ENCODE peak calls at places on chromosomes 3 and 15, in four cellular contexts. One of them, this sample, is unnamed.

GRCh38 chr3:131535596-131535995 is 32.8 kb upstream of the MRPL3 start:
- DNase-seq in IMR-90: peak; percentile 38
- DNase-seq in HepG2: no peak
- DNase-seq in K562: no peak
- DNase-seq in this sample: no peak

GRCh38 chr3:106425021-106425420 is 556.2 kb upstream of the CBLB start:
- DNase-seq in K562: no peak
- DNase-seq in HepG2: no peak
- DNase-seq in IMR-90: peak; percentile 81
- DNase-seq in this sample: no peak

GRCh38 chr3:101043687-101044078 is 50.5 kb upstream of the ABI3BP start:
- DNase-seq in K562: no peak
- DNase-seq in IMR-90: no peak
- DNase-seq in HepG2: no peak
- DNase-seq in this sample: no peak

GRCh38 chr3:43217633-43218032 is 68.7 kb upstream of the SNRK start:
- DNase-seq in K562: no peak
- DNase-seq in IMR-90: peak; percentile 52
- DNase-seq in HepG2: no peak
- DNase-seq in this sample: no peak

GRCh38 chr15:23629234-23629805 is 18.3 kb downstream of the MAGEL2 start:
- DNase-seq in K562: peak; percentile 10
- DNase-seq in IMR-90: no peak
- DNase-seq in HepG2: no peak
- DNase-seq in this sample: no peak

GRCh38 chr15:67253517-67254237 is 784 bp downstream of the AAGAB start:
- DNase-seq in IMR-90: peak; percentile 31
- DNase-seq in K562: peak; percentile 10
- DNase-seq in HepG2: no peak
- DNase-seq in this sample: no peak

GRCh38 chr3:136889947-136890346 is 27.9 kb downstream of the NCK1 start:
- DNase-seq in K562: no peak
- DNase-seq in IMR-90: no peak
- DNase-seq in HepG2: no peak
- DNase-seq in this sample: no peak

GRCh38 chr3:39911465-39912309 is 102.3 kb downstream of the MYRIP start:
- DNase-seq in K562: no peak
- DNase-seq in IMR-90: no peak
- DNase-seq in HepG2: peak; percentile 23
- DNase-seq in this sample: no peak

GRCh38 chr3:155079795-155080546 is at the start of gene MME:
- DNase-seq in HepG2: no peak
- DNase-seq in K562: peak; percentile 23
- DNase-seq in IMR-90: peak; percentile 73
- DNase-seq in this sample: no peak

GRCh38 chr3:81554348-81554747 is 207.1 kb downstream of the GBE1 start:
- DNase-seq in HepG2: peak; percentile 43
- DNase-seq in IMR-90: peak; percentile 82
- DNase-seq in K562: no peak
- DNase-seq in this sample: no peak

GRCh38 chr3:114234739-114235138 is 2.6 kb downstream of the ZNF80 start:
- DNase-seq in IMR-90: no peak
- DNase-seq in HepG2: no peak
- DNase-seq in K562: no peak
- DNase-seq in this sample: no peak

GRCh38 chr3:196202516-196202970 is 8.7 kb downstream of the ZDHHC19 start:
- DNase-seq in HepG2: peak; percentile 46
- DNase-seq in K562: no peak
- DNase-seq in IMR-90: peak; percentile 32
- DNase-seq in this sample: no peak

GRCh38 chr3:97974996-97975395 is 2.8 kb upstream of the RIOX2 start:
- DNase-seq in K562: no peak
- DNase-seq in IMR-90: no peak
- DNase-seq in HepG2: no peak
- DNase-seq in this sample: no peak

GRCh38 chr3:186849392-186849975 is 7.0 kb downstream of the ADIPOQ start:
- DNase-seq in IMR-90: peak; percentile 38
- DNase-seq in HepG2: peak; percentile 67
- DNase-seq in K562: peak; percentile 61
- DNase-seq in this sample: peak; percentile 42

GRCh38 chr15:50774450-50774849 is 8.9 kb upstream of the SPPL2A start:
- DNase-seq in K562: no peak
- DNase-seq in HepG2: no peak
- DNase-seq in IMR-90: peak; percentile 58
- DNase-seq in this sample: no peak

GRCh38 chr15:36075333-36075732 is 504.1 kb upstream of the CDIN1 start:
- DNase-seq in HepG2: no peak
- DNase-seq in IMR-90: peak; percentile 30
- DNase-seq in K562: no peak
- DNase-seq in this sample: no peak

GRCh38 chr15:75347222-75348033 is 589 bp downstream of the NEIL1 start:
- DNase-seq in HepG2: no peak
- DNase-seq in K562: peak; percentile 57
- DNase-seq in IMR-90: no peak
- DNase-seq in this sample: no peak

GRCh38 chr15:87736401-87736800 is 520.1 kb downstream of the NTRK3 start:
- DNase-seq in K562: no peak
- DNase-seq in HepG2: no peak
- DNase-seq in IMR-90: peak; percentile 76
- DNase-seq in this sample: no peak

GRCh38 chr3:45760878-45761711 is 35.2 kb downstream of the SLC6A20 start:
- DNase-seq in IMR-90: peak; percentile 76
- DNase-seq in HepG2: peak; percentile 39
- DNase-seq in K562: peak; percentile 71
- DNase-seq in this sample: peak; percentile 71

GRCh38 chr3:189108032-189108431 is 63.7 kb upstream of the TPRG1 start:
- DNase-seq in K562: no peak
- DNase-seq in HepG2: no peak
- DNase-seq in IMR-90: no peak
- DNase-seq in this sample: no peak

GRCh38 chr3:112803472-112803871 is 43.2 kb downstream of the CD200R1L start:
- DNase-seq in HepG2: no peak
- DNase-seq in IMR-90: no peak
- DNase-seq in K562: no peak
- DNase-seq in this sample: no peak

GRCh38 chr3:129226374-129226773 is 23.0 kb upstream of the COPG1 start:
- DNase-seq in K562: peak; percentile 75
- DNase-seq in HepG2: no peak
- DNase-seq in IMR-90: peak; percentile 95
- DNase-seq in this sample: peak; percentile 71

GRCh38 chr3:166685246-166685645 is 694.9 kb downstream of the ZBBX start:
- DNase-seq in HepG2: no peak
- DNase-seq in IMR-90: no peak
- DNase-seq in K562: no peak
- DNase-seq in this sample: no peak

GRCh38 chr3:36941162-36941561 is 3.7 kb downstream of the TRANK1 start:
- DNase-seq in HepG2: no peak
- DNase-seq in IMR-90: no peak
- DNase-seq in K562: no peak
- DNase-seq in this sample: no peak

GRCh38 chr3:53188720-53189119 is 27.7 kb downstream of the PRKCD start:
- DNase-seq in K562: no peak
- DNase-seq in HepG2: no peak
- DNase-seq in IMR-90: no peak
- DNase-seq in this sample: no peak

GRCh38 chr15:53323197-53323596 is 436.3 kb downstream of the WDR72 start:
- DNase-seq in K562: no peak
- DNase-seq in HepG2: no peak
- DNase-seq in IMR-90: no peak
- DNase-seq in this sample: no peak

GRCh38 chr3:111594205-111594604 is 941 bp downstream of the ZBED2 start:
- DNase-seq in HepG2: no peak
- DNase-seq in IMR-90: peak; percentile 91
- DNase-seq in K562: no peak
- DNase-seq in this sample: peak; percentile 40

GRCh38 chr3:63864008-63864871 is 573 bp downstream of the ATXN7 start:
- DNase-seq in K562: peak; percentile 32
- DNase-seq in IMR-90: no peak
- DNase-seq in HepG2: no peak
- DNase-seq in this sample: peak; percentile 13

GRCh38 chr15:79779739-79780138 is 117.1 kb downstream of the MTHFS start:
- DNase-seq in IMR-90: no peak
- DNase-seq in K562: no peak
- DNase-seq in HepG2: no peak
- DNase-seq in this sample: no peak

GRCh38 chr3:5384557-5384956 is 197.1 kb downstream of the EDEM1 start:
- DNase-seq in K562: no peak
- DNase-seq in IMR-90: no peak
- DNase-seq in HepG2: no peak
- DNase-seq in this sample: no peak

DNA sequence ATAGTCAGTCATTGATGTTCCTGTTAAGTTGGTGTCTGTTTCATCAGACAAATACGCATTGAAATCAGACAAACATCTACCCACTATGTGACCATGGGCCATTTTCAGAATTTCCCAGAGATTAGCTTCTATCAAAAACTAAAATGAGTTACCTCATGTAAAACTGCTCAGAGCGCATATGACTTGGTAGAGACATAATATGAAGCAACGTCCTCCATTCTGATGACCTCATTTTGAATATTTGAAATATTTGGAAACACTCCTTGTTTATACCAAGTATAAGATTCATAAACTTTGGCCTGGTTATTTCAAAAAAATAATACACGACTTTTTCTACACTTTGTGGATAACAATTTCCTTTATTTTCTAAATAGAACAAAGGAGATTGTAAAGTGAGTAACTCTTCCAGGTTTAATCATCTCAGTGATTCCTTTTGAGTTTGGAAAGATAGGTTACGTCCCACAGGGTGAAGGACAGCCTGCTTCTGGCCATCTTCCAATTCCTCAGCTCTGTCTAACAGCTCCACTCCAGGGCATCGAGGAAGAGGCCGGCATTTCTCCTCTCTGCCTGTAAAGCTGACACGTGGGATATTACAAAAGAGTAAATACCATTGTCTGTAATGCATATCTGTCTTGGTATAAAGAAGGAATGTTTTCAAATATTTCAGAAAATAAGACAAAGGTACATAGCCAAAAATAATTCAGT is 122.6 kb downstream of the CADM2 start:
- DNase-seq in IMR-90: peak; percentile 15
- DNase-seq in HepG2: no peak
- DNase-seq in K562: no peak
- DNase-seq in this sample: no peak
- TF ChIP-seq RFX5 in IMR-90: no peak
- TF ChIP-seq RFX5 in HepG2: no peak
- TF ChIP-seq RFX5 in K562: no peak
- TF ChIP-seq RFX5 in this sample: no peak

DNA sequence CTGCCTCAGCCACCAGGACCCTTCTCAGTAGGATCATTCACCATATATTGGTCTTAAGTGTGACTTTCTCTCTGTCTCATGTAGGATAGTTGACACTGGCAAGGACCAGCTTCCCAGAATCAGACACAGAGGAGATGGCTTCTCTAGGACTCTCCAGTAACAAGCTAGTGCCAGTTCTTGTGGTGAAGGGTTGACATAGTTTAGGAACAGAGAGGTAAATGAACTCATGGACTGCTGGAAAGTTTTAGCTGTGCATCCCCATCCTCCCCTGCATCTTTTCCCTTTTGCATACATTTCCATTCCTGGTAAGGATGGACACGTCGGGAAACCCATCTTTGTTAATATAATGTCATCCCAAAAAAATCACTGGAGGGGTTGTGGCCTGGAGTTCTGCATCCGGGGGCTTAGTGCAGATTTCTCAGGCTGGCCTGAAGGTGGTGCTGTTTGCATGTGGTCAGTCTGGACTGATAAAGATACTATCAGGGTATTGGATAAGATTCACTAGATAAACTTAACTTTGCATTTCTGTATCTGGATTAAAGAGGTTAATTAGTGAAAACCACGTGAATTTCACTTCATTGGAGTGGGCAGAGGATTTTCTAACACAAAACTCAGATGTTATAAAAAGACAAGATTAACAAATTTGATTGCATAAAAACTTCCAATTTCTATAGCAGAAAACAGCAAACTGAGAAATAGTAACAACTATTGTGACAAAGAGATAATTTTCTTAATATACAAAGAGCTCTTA is 110.8 kb downstream of the TBC1D2B start:
- DNase-seq in IMR-90: peak; percentile 62
- DNase-seq in K562: peak; percentile 24
- DNase-seq in HepG2: peak; percentile 32
- DNase-seq in this sample: peak; percentile 92
- TF ChIP-seq MAZ in IMR-90: peak; percentile 35
- TF ChIP-seq MAZ in K562: no peak
- TF ChIP-seq MAZ in HepG2: no peak
- TF ChIP-seq MAZ in this sample: no peak

GRCh38 chr15:101347454-101347853 is 52.4 kb upstream of the SNRPA1 start:
- DNase-seq in HepG2: no peak
- DNase-seq in IMR-90: no peak
- DNase-seq in K562: no peak
- DNase-seq in this sample: no peak

GRCh38 chr15:101349497-101349951 is 54.5 kb upstream of the SNRPA1 start:
- DNase-seq in HepG2: no peak
- DNase-seq in IMR-90: no peak
- DNase-seq in K562: no peak
- DNase-seq in this sample: no peak

GRCh38 chr15:101348015-101348414 is 53.0 kb upstream of the SNRPA1 start:
- DNase-seq in HepG2: no peak
- DNase-seq in IMR-90: no peak
- DNase-seq in K562: no peak
- DNase-seq in this sample: no peak

GRCh38 chr15:101346928-101347327 is 51.9 kb upstream of the SNRPA1 start:
- DNase-seq in IMR-90: no peak
- DNase-seq in K562: no peak
- DNase-seq in HepG2: no peak
- DNase-seq in this sample: no peak

DNA sequence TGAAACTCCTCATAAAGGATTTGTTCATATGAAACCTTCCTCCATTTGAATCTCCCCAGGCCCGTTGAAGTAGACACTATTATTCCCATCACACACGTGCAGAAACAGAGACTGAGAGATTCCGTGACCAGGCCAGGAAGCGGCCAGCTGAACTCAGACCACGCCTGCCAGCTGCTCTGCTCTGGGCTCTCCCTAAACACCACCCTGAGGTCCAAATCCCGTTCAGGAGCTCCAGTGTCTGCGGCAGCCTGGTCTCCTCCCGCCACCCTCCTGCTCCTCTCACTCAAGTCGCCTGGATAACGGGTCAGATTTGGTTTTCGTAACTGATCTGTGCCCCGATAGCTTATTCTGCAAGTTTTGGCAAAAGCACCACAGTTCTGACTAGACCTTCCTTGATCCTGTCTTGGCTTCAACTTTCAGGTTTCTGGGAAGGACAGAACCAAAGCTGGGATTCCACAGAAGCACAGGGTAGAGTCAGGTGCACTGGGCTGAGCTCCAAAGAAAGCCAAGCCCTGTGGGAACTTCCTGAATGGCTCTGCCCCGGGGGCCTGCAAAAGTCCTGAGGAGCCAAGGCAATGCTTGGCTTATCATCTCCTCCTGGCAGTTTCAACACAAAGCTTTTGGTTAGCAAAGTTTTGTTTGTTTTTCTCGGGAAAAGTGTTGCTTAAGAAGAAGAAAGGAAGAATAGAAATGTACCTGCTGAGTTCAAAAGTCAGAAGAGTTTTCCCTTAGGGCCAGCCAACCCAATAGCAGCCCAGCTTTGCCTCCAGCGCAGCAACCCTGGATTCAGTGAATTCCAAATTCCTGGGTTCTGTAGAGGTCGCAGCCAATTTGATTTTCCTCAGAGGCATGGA is 53.8 kb upstream of the SNRPA1 start:
- DNase-seq in IMR-90: no peak
- DNase-seq in K562: no peak
- DNase-seq in HepG2: no peak
- DNase-seq in this sample: no peak
- TF ChIP-seq RFX5 in IMR-90: no peak
- TF ChIP-seq RFX5 in K562: no peak
- TF ChIP-seq RFX5 in HepG2: no peak
- TF ChIP-seq RFX5 in this sample: no peak

GRCh38 chr15:90520365-90520764 is 9.4 kb upstream of the CRTC3 start:
- DNase-seq in K562: no peak
- DNase-seq in HepG2: no peak
- DNase-seq in IMR-90: no peak
- DNase-seq in this sample: no peak
- TF ChIP-seq MAZ in K562: no peak
- TF ChIP-seq MAZ in HepG2: no peak
- TF ChIP-seq MAZ in IMR-90: no peak
- TF ChIP-seq MAZ in this sample: no peak

This sample was measured in A549.